ENCODE peak calls at places on chromosomes 16 and 17, in nine cellular contexts. Y is uterus; X is CD4-positive, alpha-beta T cell; Q is RWPE2; U is gastrocnemius medialis; A is PC-9; B is heart left ventricle; F is MM.1S; H is tibial nerve. J is an unnamed sample.
A peak's percentile ranks its signal among the peaks of the same experiment; 100 is the strongest.

GRCh38 chr16:72561-73537 is at the start of gene RHBDF1:
- DNase-seq in Y (peak; percentile 52), X (no peak), Q (no peak), U (no peak), A (peak; percentile 75), B (peak; percentile 83), F (peak; percentile 45), H (no peak), J (no peak)

GRCh38 chr17:72890711-72891110 is 201.8 kb downstream of the SLC39A11 start:
- DNase-seq in Y (no peak), X (no peak), Q (no peak), U (no peak), A (no peak), B (no peak), F (no peak), H (no peak), J (no peak)

GRCh38 chr16:35713762-35714650 is 2254.6 kb downstream of the TP53TG3F start:
- DNase-seq in Y (no peak), X (no peak), Q (no peak), U (no peak), A (no peak), B (no peak), F (no peak), H (no peak), J (peak; percentile 56)

GRCh38 chr17:77213778-77214132 is 73.0 kb downstream of the SEC14L1 start:
- DNase-seq in Y (no peak), X (no peak), Q (no peak), U (no peak), A (no peak), B (no peak), F (no peak), H (no peak), J (no peak)

GRCh38 chr16:27639588-27640276 is 89.8 kb downstream of the KATNIP start:
- DNase-seq in Y (no peak), X (no peak), Q (no peak), U (no peak), A (peak; percentile 23), B (no peak), F (peak; percentile 50), H (peak; percentile 38), J (no peak)

GRCh38 chr17:661509-661908 is 53.1 kb downstream of the VPS53 start:
- DNase-seq in Y (no peak), X (no peak), Q (no peak), U (no peak), A (no peak), B (no peak), F (no peak), H (no peak), J (no peak)

GRCh38 chr17:78338860-78339259 is 21.0 kb downstream of the SOCS3 start:
- DNase-seq in Y (no peak), X (no peak), Q (no peak), U (no peak), A (peak; percentile 71), B (no peak), F (peak; percentile 20), H (no peak), J (no peak)

GRCh38 chr17:29143894-29144293 is 36.3 kb downstream of the MYO18A start:
- DNase-seq in Y (no peak), X (no peak), Q (no peak), U (peak; percentile 82), A (no peak), B (no peak), F (peak; percentile 28), H (no peak), J (no peak)

GRCh38 chr17:32746698-32747097 is 130.2 kb downstream of the MYO1D start:
- DNase-seq in Y (no peak), X (no peak), Q (no peak), U (no peak), A (no peak), B (no peak), F (no peak), H (no peak), J (no peak)

GRCh38 chr16:55487048-55487803 is 8.2 kb downstream of the MMP2 start:
- DNase-seq in Y (peak; percentile 90), X (no peak), Q (no peak), U (peak; percentile 72), A (no peak), B (no peak), F (no peak), H (peak; percentile 77), J (peak; percentile 88)

GRCh38 chr16:977096-977701 is 4.4 kb upstream of the SOX8 start:
- DNase-seq in Y (no peak), X (no peak), Q (no peak), U (peak; percentile 60), A (no peak), B (no peak), F (no peak), H (no peak), J (no peak)

GRCh38 chr16:20851601-20852000 is 45.3 kb downstream of the REXO5 start:
- DNase-seq in Y (peak; percentile 89), X (no peak), Q (peak; percentile 72), U (peak; percentile 87), A (peak; percentile 73), B (peak; percentile 78), F (no peak), H (peak; percentile 82), J (peak; percentile 94)

GRCh38 chr17:8479431-8479947 is 43.8 kb downstream of the NDEL1 start:
- DNase-seq in Y (no peak), X (no peak), Q (no peak), U (peak; percentile 36), A (no peak), B (no peak), F (no peak), H (no peak), J (no peak)

GRCh38 chr16:5905935-5906334 is 808.3 kb upstream of the EEF2KMT start:
- DNase-seq in Y (no peak), X (no peak), Q (no peak), U (no peak), A (no peak), B (no peak), F (no peak), H (no peak), J (no peak)

GRCh38 chr17:76547183-76547641 is 7.4 kb downstream of the PRCD start:
- DNase-seq in Y (peak; percentile 77), X (peak; percentile 54), Q (peak; percentile 73), U (peak; percentile 46), A (peak; percentile 47), B (no peak), F (peak; percentile 51), H (peak; percentile 77), J (peak; percentile 77)

GRCh38 chr17:47286198-47286914 is 32.7 kb downstream of the ITGB3 start:
- DNase-seq in Y (no peak), X (no peak), Q (no peak), U (no peak), A (no peak), B (no peak), F (no peak), H (no peak), J (no peak)

GRCh38 chr16:3938843-3939624 is 58.5 kb upstream of the CREBBP start:
- DNase-seq in Y (peak; percentile 45), X (peak; percentile 71), Q (peak; percentile 42), U (no peak), A (peak; percentile 77), B (peak; percentile 88), F (peak; percentile 29), H (no peak), J (no peak)

GRCh38 chr16:48538746-48539484 is 71.1 kb downstream of the N4BP1 start:
- DNase-seq in Y (no peak), X (no peak), Q (no peak), U (no peak), A (no peak), B (no peak), F (no peak), H (no peak), J (peak; percentile 57)

DNA sequence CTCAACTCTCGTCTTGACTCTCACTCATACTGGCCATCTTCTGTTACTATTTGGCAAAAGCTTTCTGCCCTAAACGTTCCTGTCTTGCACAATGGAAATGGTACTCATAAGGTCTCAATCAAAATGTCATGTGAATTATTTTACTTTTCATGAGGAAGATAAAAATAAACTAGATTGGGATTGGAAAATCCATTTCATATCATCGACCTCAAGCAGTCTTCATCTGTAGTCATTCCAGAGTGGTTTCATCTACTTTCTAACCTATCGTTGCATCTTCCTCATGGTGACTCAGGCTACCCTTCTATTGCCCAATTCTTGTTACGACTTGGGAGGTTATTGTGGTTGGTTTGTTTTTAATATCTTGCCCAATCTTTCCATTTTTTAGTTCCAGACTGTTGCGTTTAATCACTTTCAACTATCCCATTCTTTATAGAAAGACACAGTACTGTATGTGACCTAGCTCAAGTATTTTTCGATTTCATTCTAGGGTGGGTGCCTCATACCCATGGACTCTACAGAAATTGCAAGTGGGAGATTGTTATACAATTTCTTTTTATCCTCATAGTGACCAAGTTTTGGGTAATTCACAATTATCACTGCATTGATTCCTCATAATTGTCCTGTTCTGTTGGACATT is 317.1 kb upstream of the KCNJ16 start:
- DNase-seq in Y (no peak), X (no peak), Q (no peak), U (no peak), A (no peak), B (no peak), F (no peak), H (no peak), J (no peak)
- H3K9me3 ChIP-seq in Y (no peaks in the 10 kb centered on the region), X (no peaks in the 10 kb centered on the region), Q (no peaks in the 10 kb centered on the region), U (no peaks in the 10 kb centered on the region), A (peaks cover 39% of the 10 kb centered on the region), B (no peaks in the 10 kb centered on the region), F (no peaks in the 10 kb centered on the region), H (no peaks in the 10 kb centered on the region), J (no peaks in the 10 kb centered on the region)

GRCh38 chr16:2009791-2010510 is at the start of gene ZNF598:
- DNase-seq in Y (peak; percentile 70), X (peak; percentile 82), Q (no peak), U (peak; percentile 75), A (peak; percentile 82), B (peak; percentile 91), F (peak; percentile 91), H (peak; percentile 52), J (peak; percentile 73)
- H3K27ac ChIP-seq in Y (peak within 1 kb of the TSS; percentile 84), X (peak within 1 kb of the TSS; percentile 78), Q (peak within 1 kb of the TSS; percentile 85), U (peak within 1 kb of the TSS; percentile 85), A (peak within 1 kb of the TSS; percentile 86), B (peak within 1 kb of the TSS; percentile 87), F (peak within 1 kb of the TSS; percentile 47), H (peak within 1 kb of the TSS; percentile 99), J (peak within 1 kb of the TSS; percentile 84)

GRCh38 chr17:56751145-56751743 is 82.5 kb downstream of the C17orf67 start:
- DNase-seq in Y (no peak), X (no peak), Q (no peak), U (no peak), A (no peak), B (no peak), F (no peak), H (no peak), J (no peak)
- TF ChIP-seq CTCF in Y (no peak), X (no peak), Q (no peak), U (no peak), A (no peak), B (no peak), F (no peak), H (no peak), J (no peak)

GRCh38 chr17:62801553-62801952 is 6.6 kb downstream of the MARCHF10 start:
- DNase-seq in Y (no peak), X (no peak), Q (no peak), U (no peak), A (no peak), B (no peak), F (no peak), H (no peak), J (no peak)
- H3K9me3 ChIP-seq in Y (no peaks in the 10 kb centered on the region), X (no peaks in the 10 kb centered on the region), Q (no peaks in the 10 kb centered on the region), U (no peaks in the 10 kb centered on the region), A (no peaks in the 10 kb centered on the region), B (no peaks in the 10 kb centered on the region), F (no peaks in the 10 kb centered on the region), H (no peaks in the 10 kb centered on the region), J (no peaks in the 10 kb centered on the region)